ENCODE peak calls at places on chromosomes 12 and 14, in nine cellular contexts. One of them, this sample, is unnamed.

GRCh38 chr12:58502236-58502635 is 418.1 kb downstream of the LRIG3 start:
- DNase-seq in uterus: no peak
- DNase-seq in heart right ventricle: no peak
- DNase-seq in CD8-positive, alpha-beta T cell: no peak
- DNase-seq in prostate gland: no peak
- DNase-seq in transverse colon: no peak
- DNase-seq in psoas muscle: no peak
- DNase-seq in stomach: no peak
- DNase-seq in pancreas: no peak
- DNase-seq in this sample: no peak

GRCh38 chr14:39229222-39229543 is 4.5 kb upstream of the MIA2 start:
- DNase-seq in uterus: no peak
- DNase-seq in heart right ventricle: no peak
- DNase-seq in CD8-positive, alpha-beta T cell: peak; percentile 41
- DNase-seq in prostate gland: no peak
- DNase-seq in transverse colon: no peak
- DNase-seq in psoas muscle: no peak
- DNase-seq in stomach: no peak
- DNase-seq in pancreas: no peak
- DNase-seq in this sample: no peak

GRCh38 chr14:34662558-34663088 is 32.7 kb upstream of the SNX6 start:
- DNase-seq in uterus: no peak
- DNase-seq in heart right ventricle: no peak
- DNase-seq in CD8-positive, alpha-beta T cell: no peak
- DNase-seq in prostate gland: no peak
- DNase-seq in transverse colon: no peak
- DNase-seq in psoas muscle: no peak
- DNase-seq in stomach: no peak
- DNase-seq in pancreas: no peak
- DNase-seq in this sample: no peak

GRCh38 chr12:6367065-6367968 is 8.0 kb downstream of the SCNN1A start:
- DNase-seq in uterus: no peak
- DNase-seq in heart right ventricle: no peak
- DNase-seq in CD8-positive, alpha-beta T cell: peak; percentile 52
- DNase-seq in prostate gland: no peak
- DNase-seq in transverse colon: no peak
- DNase-seq in psoas muscle: no peak
- DNase-seq in stomach: no peak
- DNase-seq in pancreas: no peak
- DNase-seq in this sample: no peak

GRCh38 chr14:29716150-29716549 is 211.5 kb downstream of the PRKD1 start:
- DNase-seq in uterus: no peak
- DNase-seq in heart right ventricle: no peak
- DNase-seq in CD8-positive, alpha-beta T cell: no peak
- DNase-seq in prostate gland: no peak
- DNase-seq in transverse colon: no peak
- DNase-seq in psoas muscle: no peak
- DNase-seq in stomach: no peak
- DNase-seq in pancreas: no peak
- DNase-seq in this sample: no peak

GRCh38 chr12:68223067-68223747 is 2.4 kb downstream of the IL26 start:
- DNase-seq in uterus: peak; percentile 90
- DNase-seq in heart right ventricle: peak; percentile 81
- DNase-seq in CD8-positive, alpha-beta T cell: peak; percentile 68
- DNase-seq in prostate gland: peak; percentile 71
- DNase-seq in transverse colon: peak; percentile 82
- DNase-seq in psoas muscle: peak; percentile 80
- DNase-seq in stomach: peak; percentile 85
- DNase-seq in pancreas: peak; percentile 70
- DNase-seq in this sample: peak; percentile 78

GRCh38 chr12:6530576-6531260 is 3.6 kb upstream of the GAPDH start:
- DNase-seq in uterus: no peak
- DNase-seq in heart right ventricle: no peak
- DNase-seq in CD8-positive, alpha-beta T cell: no peak
- DNase-seq in prostate gland: no peak
- DNase-seq in transverse colon: no peak
- DNase-seq in psoas muscle: no peak
- DNase-seq in stomach: no peak
- DNase-seq in pancreas: no peak
- DNase-seq in this sample: no peak

GRCh38 chr14:65478596-65478995 is 66.1 kb downstream of the FUT8 start:
- DNase-seq in uterus: no peak
- DNase-seq in heart right ventricle: no peak
- DNase-seq in CD8-positive, alpha-beta T cell: no peak
- DNase-seq in prostate gland: no peak
- DNase-seq in transverse colon: no peak
- DNase-seq in psoas muscle: no peak
- DNase-seq in stomach: no peak
- DNase-seq in pancreas: no peak
- DNase-seq in this sample: no peak

GRCh38 chr12:47773062-47773857 is at the start of gene SLC48A1:
- DNase-seq in uterus: peak; percentile 58
- DNase-seq in heart right ventricle: peak; percentile 60
- DNase-seq in CD8-positive, alpha-beta T cell: peak; percentile 77
- DNase-seq in prostate gland: peak; percentile 57
- DNase-seq in transverse colon: peak; percentile 82
- DNase-seq in psoas muscle: peak; percentile 88
- DNase-seq in stomach: peak; percentile 83
- DNase-seq in pancreas: peak; percentile 87
- DNase-seq in this sample: peak; percentile 90

GRCh38 chr14:68690106-68690960 is 102.5 kb downstream of the ZFP36L1 start:
- DNase-seq in uterus: peak; percentile 15
- DNase-seq in heart right ventricle: no peak
- DNase-seq in CD8-positive, alpha-beta T cell: no peak
- DNase-seq in prostate gland: no peak
- DNase-seq in transverse colon: no peak
- DNase-seq in psoas muscle: no peak
- DNase-seq in stomach: no peak
- DNase-seq in pancreas: no peak
- DNase-seq in this sample: peak; percentile 27

GRCh38 chr12:113534555-113534954 is 62.9 kb upstream of the LHX5 start:
- DNase-seq in uterus: no peak
- DNase-seq in heart right ventricle: no peak
- DNase-seq in CD8-positive, alpha-beta T cell: no peak
- DNase-seq in prostate gland: no peak
- DNase-seq in transverse colon: no peak
- DNase-seq in psoas muscle: no peak
- DNase-seq in stomach: no peak
- DNase-seq in pancreas: no peak
- DNase-seq in this sample: no peak

GRCh38 chr12:10590976-10591375 is 22.4 kb downstream of the MAGOHB start:
- DNase-seq in uterus: no peak
- DNase-seq in heart right ventricle: no peak
- DNase-seq in CD8-positive, alpha-beta T cell: no peak
- DNase-seq in prostate gland: no peak
- DNase-seq in transverse colon: no peak
- DNase-seq in psoas muscle: no peak
- DNase-seq in stomach: no peak
- DNase-seq in pancreas: no peak
- DNase-seq in this sample: no peak

GRCh38 chr12:12056951-12057350 is 13.8 kb upstream of the BCL2L14 start:
- DNase-seq in uterus: no peak
- DNase-seq in heart right ventricle: no peak
- DNase-seq in CD8-positive, alpha-beta T cell: no peak
- DNase-seq in prostate gland: no peak
- DNase-seq in transverse colon: no peak
- DNase-seq in psoas muscle: no peak
- DNase-seq in stomach: no peak
- DNase-seq in pancreas: no peak
- DNase-seq in this sample: no peak

GRCh38 chr14:104985675-104986486 is at the start of gene CLBA1:
- DNase-seq in uterus: peak; percentile 84
- DNase-seq in heart right ventricle: peak; percentile 85
- DNase-seq in CD8-positive, alpha-beta T cell: peak; percentile 87
- DNase-seq in prostate gland: peak; percentile 84
- DNase-seq in transverse colon: peak; percentile 91
- DNase-seq in psoas muscle: peak; percentile 94
- DNase-seq in stomach: peak; percentile 91
- DNase-seq in pancreas: peak; percentile 94
- DNase-seq in this sample: peak; percentile 96

GRCh38 chr14:104983231-104983721 is 2.3 kb upstream of the CLBA1 start:
- DNase-seq in uterus: no peak
- DNase-seq in heart right ventricle: no peak
- DNase-seq in CD8-positive, alpha-beta T cell: no peak
- DNase-seq in prostate gland: no peak
- DNase-seq in transverse colon: no peak
- DNase-seq in psoas muscle: no peak
- DNase-seq in stomach: no peak
- DNase-seq in pancreas: no peak
- DNase-seq in this sample: no peak

GRCh38 chr14:104982548-104983230 is 2.9 kb upstream of the CLBA1 start:
- DNase-seq in uterus: no peak
- DNase-seq in heart right ventricle: no peak
- DNase-seq in CD8-positive, alpha-beta T cell: no peak
- DNase-seq in prostate gland: no peak
- DNase-seq in transverse colon: no peak
- DNase-seq in psoas muscle: no peak
- DNase-seq in stomach: no peak
- DNase-seq in pancreas: no peak
- DNase-seq in this sample: no peak

GRCh38 chr14:104986487-104987164 is 1.0 kb downstream of the CLBA1 start:
- DNase-seq in uterus: no peak
- DNase-seq in heart right ventricle: no peak
- DNase-seq in CD8-positive, alpha-beta T cell: no peak
- DNase-seq in prostate gland: no peak
- DNase-seq in transverse colon: no peak
- DNase-seq in psoas muscle: peak; percentile 51
- DNase-seq in stomach: no peak
- DNase-seq in pancreas: no peak
- DNase-seq in this sample: no peak

GRCh38 chr14:104984056-104984894 is 1.3 kb upstream of the CLBA1 start:
- DNase-seq in uterus: no peak
- DNase-seq in heart right ventricle: no peak
- DNase-seq in CD8-positive, alpha-beta T cell: no peak
- DNase-seq in prostate gland: no peak
- DNase-seq in transverse colon: no peak
- DNase-seq in psoas muscle: peak; percentile 46
- DNase-seq in stomach: no peak
- DNase-seq in pancreas: no peak
- DNase-seq in this sample: no peak
- H3K36me3 ChIP-seq in uterus: no peaks in the 10 kb centered on the region
- H3K36me3 ChIP-seq in heart right ventricle: no peaks in the 10 kb centered on the region
- H3K36me3 ChIP-seq in CD8-positive, alpha-beta T cell: no peaks in the 10 kb centered on the region
- H3K36me3 ChIP-seq in prostate gland: no peaks in the 10 kb centered on the region
- H3K36me3 ChIP-seq in transverse colon: no peaks in the 10 kb centered on the region
- H3K36me3 ChIP-seq in psoas muscle: no peaks in the 10 kb centered on the region
- H3K36me3 ChIP-seq in stomach: no peaks in the 10 kb centered on the region
- H3K36me3 ChIP-seq in pancreas: no peaks in the 10 kb centered on the region
- H3K36me3 ChIP-seq in this sample: no peaks in the 10 kb centered on the region

GRCh38 chr12:132605055-132605441 is 5.3 kb downstream of the LRCOL1 start:
- DNase-seq in uterus: no peak
- DNase-seq in heart right ventricle: no peak
- DNase-seq in CD8-positive, alpha-beta T cell: no peak
- DNase-seq in prostate gland: no peak
- DNase-seq in transverse colon: no peak
- DNase-seq in psoas muscle: peak; percentile 21
- DNase-seq in stomach: no peak
- DNase-seq in pancreas: no peak
- DNase-seq in this sample: no peak
- H3K4me1 ChIP-seq in uterus: no peaks in the 10 kb centered on the region
- H3K4me1 ChIP-seq in heart right ventricle: no peaks in the 10 kb centered on the region
- H3K4me1 ChIP-seq in CD8-positive, alpha-beta T cell: peaks cover 7% of the 10 kb centered on the region
- H3K4me1 ChIP-seq in prostate gland: peaks cover 4% of the 10 kb centered on the region
- H3K4me1 ChIP-seq in transverse colon: peaks cover 24% of the 10 kb centered on the region
- H3K4me1 ChIP-seq in psoas muscle: no peaks in the 10 kb centered on the region
- H3K4me1 ChIP-seq in stomach: peaks cover 33% of the 10 kb centered on the region
- H3K4me1 ChIP-seq in pancreas: no peaks in the 10 kb centered on the region
- H3K4me1 ChIP-seq in this sample: peaks cover 10% of the 10 kb centered on the region

GRCh38 chr12:107984973-107985372 is 144.1 kb upstream of the WSCD2 start:
- DNase-seq in uterus: no peak
- DNase-seq in heart right ventricle: no peak
- DNase-seq in CD8-positive, alpha-beta T cell: no peak
- DNase-seq in prostate gland: no peak
- DNase-seq in transverse colon: no peak
- DNase-seq in psoas muscle: no peak
- DNase-seq in stomach: no peak
- DNase-seq in pancreas: no peak
- DNase-seq in this sample: no peak

GRCh38 chr12:107983871-107984480 is 145.1 kb upstream of the WSCD2 start:
- DNase-seq in uterus: no peak
- DNase-seq in heart right ventricle: no peak
- DNase-seq in CD8-positive, alpha-beta T cell: no peak
- DNase-seq in prostate gland: no peak
- DNase-seq in transverse colon: no peak
- DNase-seq in psoas muscle: no peak
- DNase-seq in stomach: no peak
- DNase-seq in pancreas: no peak
- DNase-seq in this sample: no peak

GRCh38 chr12:107992016-107992415 is 137.1 kb upstream of the WSCD2 start:
- DNase-seq in uterus: no peak
- DNase-seq in heart right ventricle: no peak
- DNase-seq in CD8-positive, alpha-beta T cell: no peak
- DNase-seq in prostate gland: no peak
- DNase-seq in transverse colon: no peak
- DNase-seq in psoas muscle: no peak
- DNase-seq in stomach: no peak
- DNase-seq in pancreas: no peak
- DNase-seq in this sample: no peak

GRCh38 chr12:107990325-107990724 is 138.8 kb upstream of the WSCD2 start:
- DNase-seq in uterus: peak; percentile 18
- DNase-seq in heart right ventricle: peak; percentile 7
- DNase-seq in CD8-positive, alpha-beta T cell: peak; percentile 29
- DNase-seq in prostate gland: peak; percentile 6
- DNase-seq in transverse colon: peak; percentile 11
- DNase-seq in psoas muscle: peak; percentile 48
- DNase-seq in stomach: no peak
- DNase-seq in pancreas: no peak
- DNase-seq in this sample: peak; percentile 52

GRCh38 chr12:107986183-107986582 is 142.9 kb upstream of the WSCD2 start:
- DNase-seq in uterus: no peak
- DNase-seq in heart right ventricle: no peak
- DNase-seq in CD8-positive, alpha-beta T cell: no peak
- DNase-seq in prostate gland: no peak
- DNase-seq in transverse colon: no peak
- DNase-seq in psoas muscle: no peak
- DNase-seq in stomach: no peak
- DNase-seq in pancreas: no peak
- DNase-seq in this sample: no peak
- H3K4me3 ChIP-seq in uterus: no peak overlapping the region
- H3K4me3 ChIP-seq in heart right ventricle: no peak overlapping the region
- H3K4me3 ChIP-seq in CD8-positive, alpha-beta T cell: no peak overlapping the region
- H3K4me3 ChIP-seq in prostate gland: no peak overlapping the region
- H3K4me3 ChIP-seq in transverse colon: no peak overlapping the region
- H3K4me3 ChIP-seq in psoas muscle: no peak overlapping the region
- H3K4me3 ChIP-seq in stomach: no peak overlapping the region
- H3K4me3 ChIP-seq in pancreas: no peak overlapping the region
- H3K4me3 ChIP-seq in this sample: no peak overlapping the region

DNA sequence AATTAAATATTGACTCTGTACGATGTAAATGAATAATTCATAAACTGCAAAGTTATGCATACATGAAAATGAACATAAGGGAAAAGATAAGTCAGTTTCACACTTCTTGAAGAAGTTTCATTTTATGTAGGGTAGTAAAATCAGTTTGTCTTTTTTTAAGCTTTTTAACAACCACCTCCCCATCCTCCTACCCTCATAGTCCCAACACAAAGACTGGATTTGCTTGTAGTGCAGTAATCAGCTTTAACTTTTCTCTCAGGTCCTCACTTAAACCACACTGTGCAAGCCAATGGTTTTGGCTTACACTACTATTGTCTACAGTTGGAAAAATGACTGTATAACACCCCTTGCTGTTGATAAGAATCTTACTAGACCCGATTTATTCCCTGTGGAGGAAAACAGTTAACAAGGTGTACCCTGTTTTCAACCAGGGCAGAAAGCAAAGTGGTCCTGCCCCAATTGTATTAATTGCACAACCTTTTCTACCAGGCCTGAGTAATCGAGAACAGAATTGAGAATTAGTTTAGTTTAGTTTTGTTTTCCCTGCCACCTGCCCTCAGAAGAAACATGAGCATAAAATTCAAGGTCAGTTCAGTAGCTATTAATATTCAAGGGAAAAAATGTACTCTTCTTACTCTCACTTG is 44.0 kb downstream of the NIN start:
- DNase-seq in uterus: no peak
- DNase-seq in heart right ventricle: no peak
- DNase-seq in CD8-positive, alpha-beta T cell: no peak
- DNase-seq in prostate gland: no peak
- DNase-seq in transverse colon: no peak
- DNase-seq in psoas muscle: no peak
- DNase-seq in stomach: no peak
- DNase-seq in pancreas: no peak
- DNase-seq in this sample: no peak
- H3K36me3 ChIP-seq in uterus: no peaks in the 10 kb centered on the region
- H3K36me3 ChIP-seq in heart right ventricle: no peaks in the 10 kb centered on the region
- H3K36me3 ChIP-seq in CD8-positive, alpha-beta T cell: no peaks in the 10 kb centered on the region
- H3K36me3 ChIP-seq in prostate gland: no peaks in the 10 kb centered on the region
- H3K36me3 ChIP-seq in transverse colon: no peaks in the 10 kb centered on the region
- H3K36me3 ChIP-seq in psoas muscle: peaks cover 41% of the 10 kb centered on the region
- H3K36me3 ChIP-seq in stomach: peaks cover 16% of the 10 kb centered on the region
- H3K36me3 ChIP-seq in pancreas: no peaks in the 10 kb centered on the region
- H3K36me3 ChIP-seq in this sample: peaks cover 22% of the 10 kb centered on the region

This sample was measured in upper lobe of right lung.